ENCODE peak calls at places on chromosomes 7 and 10, in ten cellular contexts. Q, S, A, L, Z, G, J, V, U and N are unnamed samples.

GRCh38 chr7:28018446-28018845 is 162.1 kb downstream of the JAZF1 start:
- DNase-seq in J (peak), U (no peak), L (no peak), G (no peak), S (no peak), V (no peak), Z (no peak), A (no peak), Q (peak), N (no peak)

GRCh38 chr10:113322843-113323242 is 230.0 kb upstream of the HABP2 start:
- DNase-seq in U (no peak), Z (no peak), G (no peak), S (no peak), L (no peak), Q (no peak), J (no peak), A (no peak), V (no peak), N (no peak)

GRCh38 chr7:50748472-50748871 is 34.2 kb downstream of the GRB10 start:
- DNase-seq in Q (no peak), U (no peak), G (no peak), S (no peak), Z (no peak), L (no peak), V (no peak), J (no peak), A (no peak), N (no peak)

GRCh38 chr7:3065724-3066143 is 22.1 kb upstream of the CARD11 start:
- DNase-seq in J (no peak), L (peak), V (no peak), A (peak), Q (peak), U (no peak), G (no peak), Z (no peak), S (no peak), N (peak)

GRCh38 chr10:74575191-74575720 is 251.1 kb upstream of the KAT6B start:
- DNase-seq in S (no peak), L (no peak), Q (no peak), A (peak), J (no peak), U (no peak), G (no peak), V (no peak), Z (no peak), N (no peak)

GRCh38 chr10:26215923-26216576 is 524 bp upstream of the GAD2 start:
- DNase-seq in Z (no peak), S (no peak), L (peak), Q (peak), J (peak), U (no peak), G (no peak), V (peak), A (no peak), N (no peak)

GRCh38 chr7:157140118-157140905 is 1.6 kb downstream of the UBE3C start:
- DNase-seq in Z (no peak), J (no peak), U (no peak), Q (no peak), V (no peak), G (no peak), S (no peak), L (no peak), A (no peak), N (no peak)

GRCh38 chr10:123429631-123430257 is 236.4 kb upstream of the GPR26 start:
- DNase-seq in S (no peak), Z (no peak), G (no peak), U (no peak), L (no peak), Q (no peak), V (no peak), J (no peak), A (no peak), N (no peak)

GRCh38 chr7:805261-805660 is 27.0 kb upstream of the SUN1 start:
- DNase-seq in A (no peak), U (peak), L (no peak), S (no peak), Z (no peak), Q (no peak), J (no peak), G (no peak), V (no peak), N (no peak)